ENCODE peak calls at places on chromosomes 13 and 19, in seven cellular contexts. Y, P, J, N, K, V and A are unnamed samples.

GRCh38 chr13:47665041-47665440 is 336.0 kb downstream of the SUCLA2 start:
- DNase-seq in V (no peak), K (no peak), J (no peak), P (no peak), Y (no peak), N (no peak), A (no peak)

GRCh38 chr19:47480658-47481057 is 3.4 kb downstream of the KPTN start:
- DNase-seq in K (no peak), P (no peak), N (no peak), V (no peak), J (no peak), Y (no peak), A (no peak)

GRCh38 chr13:37365496-37365895 is 233.1 kb downstream of the POSTN start:
- DNase-seq in P (no peak), V (no peak), K (no peak), N (no peak), J (no peak), Y (no peak), A (no peak)

GRCh38 chr13:44380404-44381165 is 7.0 kb downstream of the SERP2 start:
- DNase-seq in P (no peak), J (peak; percentile 48), N (no peak), K (no peak), Y (no peak), V (peak; percentile 38), A (peak; percentile 25)

GRCh38 chr19:4456843-4457653 is 546 bp downstream of the UBXN6 start:
- DNase-seq in N (peak; percentile 44), P (peak; percentile 82), Y (peak; percentile 80), K (peak; percentile 71), J (peak; percentile 56), V (peak; percentile 75), A (no peak)

GRCh38 chr19:38842439-38843174 is 7.2 kb downstream of the HNRNPL start:
- DNase-seq in K (no peak), V (no peak), J (no peak), Y (no peak), N (no peak), P (no peak), A (no peak)

GRCh38 chr19:6414033-6414643 is 10.5 kb downstream of the KHSRP start:
- DNase-seq in V (no peak), N (no peak), K (peak; percentile 74), J (no peak), P (no peak), Y (peak; percentile 52), A (no peak)

GRCh38 chr19:5880604-5881078 is 10.3 kb upstream of the FUT5 start:
- DNase-seq in Y (peak; percentile 46), J (peak; percentile 74), N (no peak), P (no peak), K (no peak), V (peak; percentile 96), A (no peak)

GRCh38 chr13:39414339-39414738 is 188.7 kb downstream of the LHFPL6 start:
- DNase-seq in J (no peak), K (no peak), V (no peak), N (no peak), P (no peak), Y (no peak), A (no peak)

GRCh38 chr13:40983725-40984669 is 35.1 kb downstream of the ELF1 start:
- DNase-seq in N (no peak), J (no peak), V (no peak), P (no peak), K (no peak), Y (no peak), A (no peak)

GRCh38 chr19:35438527-35438926 is 9.5 kb upstream of the FFAR2 start:
- DNase-seq in N (no peak), V (no peak), P (no peak), Y (peak; percentile 55), K (no peak), J (no peak), A (no peak)

GRCh38 chr19:13347351-13347750 is 158.9 kb downstream of the CACNA1A start:
- DNase-seq in N (no peak), V (no peak), K (no peak), P (no peak), J (no peak), Y (no peak), A (no peak)
- H2BK120ac ChIP-seq in N (no peak overlapping the region), V (no peak overlapping the region), K (no peak overlapping the region), P (no peak overlapping the region), J (no peak overlapping the region), Y (no peak overlapping the region), A (no peak overlapping the region)

GRCh38 chr13:57137631-57138030 is 3.1 kb upstream of the PRR20A start:
- DNase-seq in P (no peak), Y (no peak), N (no peak), J (no peak), K (no peak), V (no peak), A (no peak)
- H2BK120ac ChIP-seq in P (no peak overlapping the region), Y (no peak overlapping the region), N (no peak overlapping the region), J (no peak overlapping the region), K (no peak overlapping the region), V (no peak overlapping the region), A (no peak overlapping the region)

GRCh38 chr19:50202962-50203280 is 501 bp upstream of the MYH14 start:
- DNase-seq in N (no peak), K (no peak), J (no peak), Y (no peak), V (no peak), P (no peak), A (no peak)
- H2BK120ac ChIP-seq in N (no peak overlapping the region), K (no peak overlapping the region), J (no peak overlapping the region), Y (no peak overlapping the region), V (no peak overlapping the region), P (no peak overlapping the region), A (no peak overlapping the region)

GRCh38 chr19:44637390-44637764 is 6.3 kb upstream of the PVR start:
- DNase-seq in V (no peak), K (no peak), Y (no peak), N (no peak), J (no peak), P (no peak), A (peak; percentile 74)

GRCh38 chr19:44640518-44640917 is 3.2 kb upstream of the PVR start:
- DNase-seq in V (peak; percentile 31), J (peak; percentile 58), N (no peak), P (no peak), Y (no peak), K (no peak), A (peak; percentile 64)

GRCh38 chr19:44635581-44636438 is 7.9 kb upstream of the PVR start:
- DNase-seq in N (no peak), Y (no peak), K (no peak), J (peak; percentile 63), V (no peak), P (no peak), A (no peak)

GRCh38 chr19:44636439-44637389 is 7.0 kb upstream of the PVR start:
- DNase-seq in K (no peak), Y (no peak), V (no peak), N (no peak), P (no peak), J (no peak), A (no peak)

DNA sequence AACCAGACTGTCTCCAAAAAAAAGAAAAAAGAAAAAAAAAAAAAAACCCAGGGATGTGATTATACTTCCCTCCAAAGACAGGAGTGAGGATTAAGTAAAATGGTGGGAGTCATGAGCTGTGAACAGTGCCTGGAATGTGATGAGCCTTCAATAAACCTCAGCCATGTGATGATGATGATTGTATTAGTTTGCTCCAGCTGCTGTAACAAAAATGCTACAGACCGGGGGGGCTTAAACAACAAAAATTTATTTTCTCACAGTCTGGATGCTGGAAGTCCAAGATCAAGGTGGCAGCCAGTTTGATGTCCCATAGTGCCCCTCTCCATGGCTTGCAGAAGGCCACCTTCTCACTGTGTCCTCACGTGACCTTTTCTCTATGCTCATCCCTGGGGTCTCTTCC is 8.9 kb upstream of the PVR start:
- DNase-seq in Y (no peak), N (no peak), P (no peak), V (no peak), K (no peak), J (no peak), A (no peak)
- H2BK120ac ChIP-seq in Y (no peak overlapping the region), N (no peak overlapping the region), P (no peak overlapping the region), V (no peak overlapping the region), K (peak overlapping the region; percentile 36), J (peak overlapping the region; percentile 86), A (no peak overlapping the region)

GRCh38 chr19:31232871-31233270 is 116.4 kb downstream of the TSHZ3 start:
- DNase-seq in J (peak; percentile 96), V (peak; percentile 76), P (no peak), Y (no peak), N (no peak), K (no peak), A (no peak)
- H2BK120ac ChIP-seq in J (peak overlapping the region; percentile 92), V (no peak overlapping the region), P (no peak overlapping the region), Y (no peak overlapping the region), N (no peak overlapping the region), K (no peak overlapping the region), A (no peak overlapping the region)